ENCODE peak calls at places on chromosomes 1 and 21, in five cellular contexts. One of them, this sample, is unnamed.

GRCh38 chr1:234647758-234648157 is 37.8 kb upstream of the IRF2BP2 start:
- DNase-seq in fibroblast of lung: no peak
- DNase-seq in GM04504: no peak
- DNase-seq in NCI-H748 treated with DMSO at 0.1 percent for 48 hours: no peak
- DNase-seq in EL: no peak
- DNase-seq in this sample: no peak

GRCh38 chr1:91754348-91754747 is 131.6 kb downstream of the TGFBR3 start:
- DNase-seq in fibroblast of lung: peak
- DNase-seq in GM04504: no peak
- DNase-seq in NCI-H748 treated with DMSO at 0.1 percent for 48 hours: no peak
- DNase-seq in EL: peak
- DNase-seq in this sample: no peak

GRCh38 chr1:5525597-5526384 is 466.4 kb downstream of the NPHP4 start:
- DNase-seq in fibroblast of lung: no peak
- DNase-seq in GM04504: no peak
- DNase-seq in NCI-H748 treated with DMSO at 0.1 percent for 48 hours: no peak
- DNase-seq in EL: no peak
- DNase-seq in this sample: no peak

GRCh38 chr21:29265690-29266479 is 32.8 kb upstream of the BACH1 start:
- DNase-seq in fibroblast of lung: no peak
- DNase-seq in GM04504: no peak
- DNase-seq in NCI-H748 treated with DMSO at 0.1 percent for 48 hours: no peak
- DNase-seq in EL: peak
- DNase-seq in this sample: no peak

GRCh38 chr1:56157477-56157876 is 421.9 kb downstream of the PLPP3 start:
- DNase-seq in fibroblast of lung: no peak
- DNase-seq in GM04504: no peak
- DNase-seq in NCI-H748 treated with DMSO at 0.1 percent for 48 hours: no peak
- DNase-seq in EL: no peak
- DNase-seq in this sample: no peak

GRCh38 chr1:203306089-203306969 is 1.0 kb downstream of the BTG2 start:
- DNase-seq in fibroblast of lung: peak
- DNase-seq in GM04504: peak
- DNase-seq in NCI-H748 treated with DMSO at 0.1 percent for 48 hours: peak
- DNase-seq in EL: peak
- DNase-seq in this sample: no peak

GRCh38 chr1:203860396-203860951 is 925 bp upstream of the SNRPE start:
- DNase-seq in fibroblast of lung: peak
- DNase-seq in GM04504: no peak
- DNase-seq in NCI-H748 treated with DMSO at 0.1 percent for 48 hours: no peak
- DNase-seq in EL: peak
- DNase-seq in this sample: peak

GRCh38 chr1:172898866-172899265 is 151.9 kb downstream of the TNFSF18 start:
- DNase-seq in fibroblast of lung: peak
- DNase-seq in GM04504: no peak
- DNase-seq in NCI-H748 treated with DMSO at 0.1 percent for 48 hours: no peak
- DNase-seq in EL: peak
- DNase-seq in this sample: no peak

GRCh38 chr21:33058468-33059318 is 11.2 kb upstream of the OLIG1 start:
- DNase-seq in fibroblast of lung: no peak
- DNase-seq in GM04504: no peak
- DNase-seq in NCI-H748 treated with DMSO at 0.1 percent for 48 hours: no peak
- DNase-seq in EL: no peak
- DNase-seq in this sample: no peak

GRCh38 chr1:174531751-174532150 is 84.0 kb downstream of the GPR52 start:
- DNase-seq in fibroblast of lung: no peak
- DNase-seq in GM04504: no peak
- DNase-seq in NCI-H748 treated with DMSO at 0.1 percent for 48 hours: no peak
- DNase-seq in EL: no peak
- DNase-seq in this sample: no peak

GRCh38 chr1:76547916-76548315 is 319.4 kb upstream of the ST6GALNAC5 start:
- DNase-seq in fibroblast of lung: no peak
- DNase-seq in GM04504: no peak
- DNase-seq in NCI-H748 treated with DMSO at 0.1 percent for 48 hours: peak
- DNase-seq in EL: no peak
- DNase-seq in this sample: no peak

GRCh38 chr1:160428655-160429054 is 28.3 kb downstream of the VANGL2 start:
- DNase-seq in fibroblast of lung: peak
- DNase-seq in GM04504: peak
- DNase-seq in NCI-H748 treated with DMSO at 0.1 percent for 48 hours: no peak
- DNase-seq in EL: peak
- DNase-seq in this sample: peak